ENCODE peak calls at places on chromosomes 4 and X, in ten cellular contexts. M is naive thymus-derived CD4-positive, alpha-beta T cell; Y is D341Med; J is T-helper 22 cell; L is activated T-helper 1 cell treated with Interleukin-2 at 50 U/mL for 16 hours; K is cardiac muscle cell; P is NCI-H460; S is ovary; U is heart left ventricle; V is activated naive CD4-positive, alpha-beta T cell treated with anti-CD3 and anti-CD28 coated beads, Interleukin-2, amount 10 ng/mL, durations not matched to agents 7 days and 5 days. Z is an unnamed sample.

GRCh38 chr4:72468904-72469502 is 100.0 kb downstream of the ADAMTS3 start:
- DNase-seq in M (no peak), Y (no peak), J (no peak), L (no peak), K (peak; percentile 43), P (peak; percentile 21), S (no peak), U (no peak), V (no peak), Z (no peak)

GRCh38 chr4:1834047-1834769 is 21.7 kb downstream of the LETM1 start:
- DNase-seq in M (no peak), Y (no peak), J (no peak), L (no peak), K (peak; percentile 25), P (no peak), S (no peak), U (no peak), V (no peak), Z (no peak)

GRCh38 chr4:158112612-158113011 is 60.2 kb downstream of the GASK1B start:
- DNase-seq in M (no peak), Y (no peak), J (no peak), L (no peak), K (no peak), P (no peak), S (no peak), U (no peak), V (no peak), Z (no peak)

GRCh38 chrX:2316534-2316933 is 184.2 kb downstream of the DHRSX start:
- DNase-seq in M (no peak), Y (no peak), J (no peak), L (no peak), K (no peak), P (no peak), S (no peak), U (no peak), V (no peak), Z (no peak)

GRCh38 chr4:58515206-58515605 is 1405.0 kb upstream of the IGFBP7 start:
- DNase-seq in M (no peak), Y (peak; percentile 16), J (no peak), L (no peak), K (no peak), P (no peak), S (no peak), U (no peak), V (no peak), Z (no peak)

GRCh38 chr4:159508917-159509500 is 406.1 kb downstream of the RAPGEF2 start:
- DNase-seq in M (no peak), Y (no peak), J (no peak), L (no peak), K (no peak), P (no peak), S (no peak), U (no peak), V (no peak), Z (no peak)

GRCh38 chrX:74924449-74925209 is 623 bp downstream of the NEXMIF start:
- DNase-seq in M (peak; percentile 26), Y (peak; percentile 73), J (no peak), L (no peak), K (peak; percentile 28), P (peak; percentile 5), S (peak; percentile 52), U (peak; percentile 14), V (peak; percentile 64), Z (no peak)

GRCh38 chr4:96315815-96316214 is 475.9 kb downstream of the PDHA2 start:
- DNase-seq in M (no peak), Y (peak; percentile 14), J (no peak), L (no peak), K (peak; percentile 58), P (no peak), S (no peak), U (no peak), V (no peak), Z (no peak)

GRCh38 chr4:174091130-174091529 is 192.3 kb downstream of the FBXO8 start:
- DNase-seq in M (no peak), Y (no peak), J (no peak), L (no peak), K (no peak), P (no peak), S (no peak), U (no peak), V (no peak), Z (no peak)

GRCh38 chr4:33160126-33160525 is 2440.0 kb downstream of the PCDH7 start:
- DNase-seq in M (no peak), Y (peak; percentile 33), J (no peak), L (no peak), K (peak; percentile 50), P (no peak), S (no peak), U (no peak), V (no peak), Z (no peak)

GRCh38 chr4:78057600-78058560 is 757 bp downstream of the FRAS1 start:
- DNase-seq in M (no peak), Y (peak; percentile 69), J (no peak), L (no peak), K (peak; percentile 66), P (no peak), S (peak; percentile 48), U (peak; percentile 45), V (peak; percentile 46), Z (no peak)

GRCh38 chrX:153991013-153991580 is 18.5 kb downstream of the TMEM187 start:
- DNase-seq in M (no peak), Y (no peak), J (no peak), L (no peak), K (no peak), P (no peak), S (no peak), U (no peak), V (no peak), Z (no peak)

GRCh38 chr4:88163286-88163685 is 4.8 kb upstream of the ABCG2 start:
- DNase-seq in M (no peak), Y (no peak), J (no peak), L (no peak), K (no peak), P (no peak), S (no peak), U (no peak), V (no peak), Z (no peak)

GRCh38 chr4:20445933-20446723 is 194.4 kb downstream of the SLIT2 start:
- DNase-seq in M (no peak), Y (no peak), J (no peak), L (no peak), K (peak; percentile 62), P (no peak), S (no peak), U (no peak), V (no peak), Z (no peak)

GRCh38 chr4:138908134-138908533 is 107.4 kb upstream of the NOCT start:
- DNase-seq in M (no peak), Y (no peak), J (no peak), L (no peak), K (no peak), P (no peak), S (no peak), U (no peak), V (no peak), Z (no peak)

GRCh38 chrX:155071694-155072215 is 447 bp downstream of the BRCC3 start:
- DNase-seq in M (peak; percentile 35), Y (no peak), J (no peak), L (no peak), K (no peak), P (no peak), S (no peak), U (no peak), V (no peak), Z (no peak)

GRCh38 chr4:164952551-164952950 is 24.9 kb downstream of the TRIM61 start:
- DNase-seq in M (no peak), Y (no peak), J (no peak), L (no peak), K (no peak), P (no peak), S (no peak), U (no peak), V (no peak), Z (no peak)

GRCh38 chr4:8730159-8730558 is 137.6 kb downstream of the CPZ start:
- DNase-seq in M (no peak), Y (peak; percentile 10), J (no peak), L (no peak), K (no peak), P (no peak), S (no peak), U (peak; percentile 8), V (no peak), Z (no peak)

Z was measured in effector memory CD4-positive, alpha-beta T cell.